ENCODE peak calls at places on chromosome 14, in ten cellular contexts. W, V, B, E, Y, H, K, L, P and Q are unnamed samples.

GRCh38 chr14:104721704-104722431 is 2.2 kb upstream of the ADSS1 start:
- DNase-seq in L (no peak), W (no peak), E (no peak), H (no peak), V (no peak), B (peak), K (no peak), Y (peak), P (no peak), Q (no peak)

GRCh38 chr14:73239463-73240241 is 2.3 kb downstream of the PAPLN start:
- DNase-seq in V (no peak), W (no peak), B (peak), Y (peak), K (peak), P (no peak), E (no peak), L (no peak), H (no peak), Q (peak)

GRCh38 chr14:50060871-50061663 is 55.3 kb downstream of the VCPKMT start:
- DNase-seq in W (peak), V (no peak), H (no peak), P (no peak), E (peak), K (peak), L (peak), B (peak), Y (peak), Q (no peak)

GRCh38 chr14:93970589-93970966 is 5.8 kb downstream of the ASB2 start:
- DNase-seq in E (no peak), Y (no peak), H (no peak), L (no peak), P (peak), K (no peak), W (peak), B (no peak), V (peak), Q (no peak)

GRCh38 chr14:90159147-90159546 is 97.2 kb upstream of the PSMC1 start:
- DNase-seq in W (no peak), H (no peak), L (no peak), V (no peak), P (no peak), E (no peak), Y (no peak), K (no peak), B (no peak), Q (no peak)

GRCh38 chr14:99401196-99401595 is 79.5 kb downstream of the SETD3 start:
- DNase-seq in L (no peak), B (no peak), W (no peak), V (no peak), Y (no peak), H (no peak), P (no peak), K (no peak), E (no peak), Q (no peak)

GRCh38 chr14:90642239-90642717 is 174.0 kb downstream of the TTC7B start:
- DNase-seq in W (no peak), K (no peak), B (no peak), P (no peak), V (no peak), E (peak), L (no peak), H (no peak), Y (no peak), Q (no peak)

GRCh38 chr14:23077962-23078361 is 17.0 kb downstream of the ACIN1 start:
- DNase-seq in B (no peak), E (no peak), W (no peak), H (no peak), Y (no peak), L (no peak), K (no peak), P (no peak), V (no peak), Q (no peak)

GRCh38 chr14:22394616-22395015 is 194.4 kb downstream of the DAD1 start:
- DNase-seq in L (no peak), H (no peak), V (no peak), E (no peak), Y (no peak), W (no peak), P (no peak), B (no peak), K (no peak), Q (no peak)

GRCh38 chr14:34722723-34723545 is 8.5 kb upstream of the CFL2 start:
- DNase-seq in P (peak), B (no peak), Y (peak), E (peak), W (peak), V (peak), H (no peak), K (peak), L (peak), Q (peak)

GRCh38 chr14:85531141-85531593 is 1.2 kb downstream of the FLRT2 start:
- DNase-seq in B (peak), V (no peak), K (peak), H (no peak), E (no peak), L (peak), Y (no peak), P (no peak), W (peak), Q (no peak)

GRCh38 chr14:100203962-100204834 is 34.7 kb upstream of the YY1 start:
- DNase-seq in E (no peak), V (no peak), K (peak), W (no peak), H (no peak), Y (no peak), L (peak), P (no peak), B (no peak), Q (no peak)

GRCh38 chr14:101492716-101493115 is 68.6 kb upstream of the DIO3 start:
- DNase-seq in E (no peak), V (no peak), W (no peak), B (peak), P (no peak), Y (peak), K (no peak), H (no peak), L (no peak), Q (no peak)

GRCh38 chr14:88895116-88895515 is 70.7 kb downstream of the TTC8 start:
- DNase-seq in P (no peak), Y (no peak), L (peak), V (no peak), K (peak), W (no peak), E (no peak), B (no peak), H (no peak), Q (no peak)

GRCh38 chr14:86462193-86462592 is 932.2 kb downstream of the FLRT2 start:
- DNase-seq in H (no peak), Y (no peak), V (peak), B (no peak), L (peak), E (no peak), W (no peak), K (peak), P (no peak), Q (no peak)

GRCh38 chr14:104293851-104294627 is 155.7 kb downstream of the KIF26A start:
- DNase-seq in H (no peak), P (no peak), W (peak), B (peak), V (peak), L (no peak), Y (peak), K (no peak), E (no peak), Q (no peak)

GRCh38 chr14:54718046-54718445 is 151.1 kb downstream of the SAMD4A start:
- DNase-seq in B (no peak), L (no peak), W (no peak), Y (no peak), V (no peak), P (no peak), H (no peak), E (no peak), K (peak), Q (no peak)

GRCh38 chr14:68013326-68013725 is 193.7 kb downstream of the RAD51B start:
- DNase-seq in E (no peak), L (no peak), K (no peak), B (no peak), P (no peak), Y (no peak), W (no peak), V (no peak), H (no peak), Q (no peak)

GRCh38 chr14:95668235-95668772 is 17.9 kb upstream of the TCL1B start:
- DNase-seq in B (no peak), K (no peak), V (no peak), E (no peak), W (no peak), Y (no peak), L (no peak), P (no peak), H (no peak), Q (no peak)

DNA sequence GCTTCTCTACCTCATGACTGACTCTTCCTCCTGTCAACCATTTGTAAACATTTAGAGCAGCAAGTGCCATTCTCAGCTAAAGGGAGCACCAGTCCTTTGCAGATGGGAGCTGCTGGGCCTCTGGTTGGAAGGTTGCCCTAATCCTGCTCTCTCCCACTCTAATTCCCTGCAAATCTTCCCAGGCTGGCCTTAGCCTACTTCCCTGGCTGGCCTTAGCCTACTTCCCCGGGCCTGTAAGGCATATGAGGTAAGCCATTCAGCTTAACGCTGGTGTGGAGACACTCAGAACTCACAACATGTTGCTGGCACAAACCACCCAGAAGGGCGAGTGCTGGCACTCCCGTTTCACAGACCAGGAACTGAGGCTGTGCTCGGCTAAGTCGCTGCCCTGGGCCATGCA is 69.0 kb downstream of the CPSF2 start:
- DNase-seq in K (no peak), L (no peak), Y (no peak), W (no peak), E (no peak), H (no peak), P (no peak), B (no peak), V (no peak), Q (no peak)
- H3K27ac ChIP-seq in K (no peak), L (no peak), Y (no peak), W (no peak), E (no peak), H (no peak), P (no peak), B (no peak), V (no peak), Q (no peak)

GRCh38 chr14:92607251-92607650 is 93.7 kb downstream of the RIN3 start:
- DNase-seq in Y (no peak), W (no peak), E (no peak), L (no peak), P (no peak), H (no peak), B (no peak), V (no peak), K (no peak), Q (no peak)
- H3K27ac ChIP-seq in Y (no peak), W (peak), E (peak), L (no peak), P (no peak), H (no peak), B (no peak), V (no peak), K (peak), Q (no peak)

GRCh38 chr14:76462330-76462729 is 86.4 kb downstream of the ESRRB start:
- DNase-seq in Y (no peak), W (no peak), V (no peak), B (no peak), L (no peak), H (no peak), K (no peak), P (no peak), E (no peak), Q (no peak)

GRCh38 chr14:76463105-76463504 is 87.2 kb downstream of the ESRRB start:
- DNase-seq in B (no peak), L (no peak), P (no peak), W (no peak), E (no peak), V (no peak), Y (no peak), H (no peak), K (no peak), Q (no peak)

GRCh38 chr14:76464856-76465255 is 88.9 kb downstream of the ESRRB start:
- DNase-seq in Y (no peak), L (no peak), K (no peak), H (no peak), W (no peak), B (no peak), E (no peak), V (no peak), P (no peak), Q (no peak)

GRCh38 chr14:76465651-76466050 is 89.7 kb downstream of the ESRRB start:
- DNase-seq in B (no peak), W (no peak), P (no peak), V (no peak), L (no peak), Y (no peak), H (no peak), E (no peak), K (no peak), Q (no peak)

GRCh38 chr14:76461886-76462285 is 85.9 kb downstream of the ESRRB start:
- DNase-seq in L (no peak), E (no peak), Y (no peak), P (no peak), W (no peak), V (no peak), B (no peak), K (no peak), H (no peak), Q (no peak)
- H3K27ac ChIP-seq in L (no peak), E (no peak), Y (no peak), P (no peak), W (no peak), V (no peak), B (no peak), K (no peak), H (no peak), Q (no peak)

GRCh38 chr14:48726080-48726642 is 860.0 kb downstream of the RPS29 start:
- DNase-seq in H (no peak), W (no peak), P (no peak), Y (no peak), K (no peak), L (no peak), E (no peak), B (no peak), V (no peak), Q (no peak)
- H3K27ac ChIP-seq in H (no peak), W (no peak), P (no peak), Y (peak), K (peak), L (no peak), E (no peak), B (no peak), V (no peak), Q (no peak)

GRCh38 chr14:91752956-91753355 is 21.1 kb upstream of the CATSPERB start:
- DNase-seq in L (no peak), K (no peak), H (no peak), B (no peak), V (no peak), W (no peak), P (no peak), Y (no peak), E (no peak), Q (no peak)
- H3K27ac ChIP-seq in L (no peak), K (no peak), H (peak), B (peak), V (no peak), W (no peak), P (no peak), Y (no peak), E (peak), Q (no peak)

GRCh38 chr14:64761441-64762043 is 57.3 kb downstream of the PLEKHG3 start:
- DNase-seq in P (no peak), H (no peak), W (peak), E (no peak), K (no peak), B (no peak), V (peak), Y (no peak), L (no peak), Q (no peak)

GRCh38 chr14:64764641-64765520 is 60.7 kb downstream of the PLEKHG3 start:
- DNase-seq in V (peak), B (peak), K (peak), W (peak), E (peak), P (peak), H (no peak), Y (peak), L (peak), Q (peak)

GRCh38 chr14:64763801-64764511 is 59.7 kb downstream of the PLEKHG3 start:
- DNase-seq in H (no peak), K (peak), V (peak), Y (no peak), E (no peak), W (no peak), B (no peak), P (no peak), L (no peak), Q (no peak)

GRCh38 chr14:64762044-64763034 is 58.1 kb downstream of the PLEKHG3 start:
- DNase-seq in H (no peak), B (peak), K (peak), P (peak), V (peak), L (peak), E (peak), W (peak), Y (peak), Q (peak)

DNA sequence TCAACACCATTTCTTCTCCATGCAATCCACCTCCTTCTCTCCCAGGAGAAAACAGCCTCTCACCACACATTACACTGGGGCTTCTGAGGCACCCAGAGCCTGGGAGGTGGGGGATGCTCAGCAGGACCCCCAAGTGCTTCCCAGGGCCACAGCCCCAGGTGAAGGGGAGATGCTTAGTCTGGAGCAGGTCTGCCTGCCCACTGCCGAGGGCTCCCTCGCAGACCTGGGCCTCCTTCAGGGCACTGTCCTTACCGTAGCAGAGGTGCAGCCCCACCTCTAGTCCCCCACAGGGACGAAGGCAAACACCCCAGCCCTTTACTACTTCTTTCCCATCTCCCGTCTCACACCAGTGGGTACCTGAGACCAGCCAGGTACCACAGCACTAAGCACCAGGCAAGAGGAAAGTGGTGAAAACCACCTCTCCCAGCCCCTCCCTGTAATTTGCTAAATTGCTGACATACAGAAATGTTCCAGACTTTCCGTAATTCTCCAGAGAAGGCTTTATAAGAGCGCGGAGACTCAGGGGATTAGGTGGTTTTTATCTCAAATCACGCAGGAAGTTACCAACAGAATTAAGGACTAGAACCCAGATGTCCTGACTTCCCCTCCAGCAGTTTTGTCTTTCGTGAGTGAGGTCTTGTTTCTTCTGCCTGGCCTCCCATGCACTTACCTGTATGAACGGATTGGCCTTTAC is 59.0 kb downstream of the PLEKHG3 start:
- DNase-seq in P (no peak), L (no peak), B (no peak), V (no peak), E (no peak), K (no peak), Y (no peak), H (no peak), W (no peak), Q (no peak)
- H3K27ac ChIP-seq in P (no peak), L (peak), B (peak), V (no peak), E (no peak), K (no peak), Y (peak), H (no peak), W (peak), Q (peak)

DNA sequence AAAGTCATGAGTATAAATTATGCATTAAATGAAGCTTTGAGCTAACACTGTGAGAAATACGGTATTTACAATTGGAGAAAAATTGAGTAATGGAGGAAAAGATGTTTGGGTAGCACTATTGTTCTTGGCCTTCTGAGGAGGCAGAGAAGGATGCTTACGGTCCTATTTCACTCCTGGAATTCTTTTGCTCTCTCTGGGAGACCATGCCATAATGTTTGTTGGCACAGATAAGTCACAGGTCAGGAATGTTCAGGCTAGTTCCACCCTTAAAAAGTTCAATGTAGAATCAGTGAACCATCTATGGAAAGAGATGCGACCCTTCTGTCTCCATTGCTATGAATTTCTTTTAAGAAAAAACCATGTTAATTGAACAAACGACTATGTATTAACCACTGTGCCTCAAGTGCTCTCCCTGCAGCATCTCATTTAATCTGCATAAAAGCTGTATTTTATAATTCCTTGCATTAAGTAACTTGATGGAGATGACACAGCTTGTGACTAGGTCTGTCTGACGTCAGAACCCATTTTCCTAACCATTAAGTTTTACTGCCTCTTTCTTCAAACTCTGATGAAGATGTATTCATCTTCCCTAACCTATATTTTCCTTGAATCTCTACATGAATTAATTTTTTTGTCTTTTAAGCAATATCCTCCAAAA is 9.5 kb downstream of the BATF start:
- DNase-seq in Y (no peak), V (no peak), K (no peak), E (no peak), W (peak), L (no peak), B (no peak), H (no peak), P (no peak), Q (no peak)
- H3K27ac ChIP-seq in Y (no peak), V (no peak), K (no peak), E (peak), W (peak), L (no peak), B (no peak), H (no peak), P (no peak), Q (no peak)

DNA sequence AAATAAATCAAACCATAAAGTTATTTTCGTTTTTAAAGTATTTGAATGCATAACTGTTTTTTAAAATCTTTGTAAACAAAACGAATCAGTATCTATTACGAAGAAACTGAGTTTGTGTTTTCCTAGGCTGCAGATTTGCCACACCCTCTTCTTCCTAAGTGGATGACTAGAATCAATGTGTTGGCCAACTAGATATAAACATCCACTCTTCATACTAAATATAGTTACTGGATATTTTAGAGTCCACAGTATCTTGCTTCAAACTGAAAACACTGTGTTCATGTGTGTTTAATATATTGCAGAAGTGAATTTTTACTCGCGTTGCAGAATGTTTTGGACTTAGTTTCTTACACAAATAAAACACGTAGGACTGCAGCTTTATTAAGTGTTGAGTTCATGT is 63.2 kb downstream of the KLHL28 start:
- DNase-seq in P (no peak), Y (no peak), B (no peak), E (no peak), L (no peak), K (peak), W (no peak), V (no peak), H (no peak), Q (no peak)
- H3K27ac ChIP-seq in P (no peak), Y (peak), B (peak), E (no peak), L (no peak), K (no peak), W (no peak), V (no peak), H (no peak), Q (no peak)

DNA sequence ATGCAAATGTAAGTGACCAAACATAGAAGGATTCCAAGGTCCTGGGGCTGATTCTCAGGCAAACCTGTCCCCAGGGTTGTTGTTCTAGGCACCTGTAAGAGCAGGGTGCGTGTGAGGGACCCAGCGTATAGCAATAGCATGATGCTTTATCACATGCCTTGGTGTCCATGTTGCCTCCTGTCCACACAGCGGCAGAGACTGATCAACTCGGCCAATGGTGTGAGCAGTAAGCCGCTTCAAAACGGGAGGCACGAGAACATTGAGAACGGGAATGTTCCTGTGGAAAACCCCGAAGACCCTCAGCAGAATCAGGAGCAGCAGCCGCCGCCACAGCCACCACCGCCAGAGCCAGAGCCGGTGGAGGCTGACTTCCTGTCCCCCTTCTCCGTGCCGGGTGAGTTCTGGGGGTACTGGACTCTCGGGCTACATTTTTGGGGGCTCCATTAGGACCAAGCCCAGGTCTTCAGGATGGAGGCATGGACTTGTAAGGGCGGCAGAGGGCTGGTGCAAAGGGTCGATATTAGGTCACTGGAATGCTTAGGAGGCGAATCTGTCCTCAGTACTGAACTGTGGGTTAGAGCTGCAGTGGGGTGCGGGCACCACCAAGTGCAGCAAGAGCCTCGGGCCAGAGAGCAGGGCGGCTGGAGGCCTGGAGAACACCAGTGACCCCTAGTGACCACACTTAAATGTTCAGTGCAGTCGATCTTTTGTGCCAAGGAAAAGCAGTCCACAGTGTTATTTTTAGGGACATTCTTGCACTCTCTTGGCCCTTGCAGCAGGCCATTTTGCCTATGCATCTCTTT is 57.2 kb upstream of the RIN3 start:
- DNase-seq in K (peak), V (peak), L (peak), W (peak), B (peak), Y (peak), E (peak), H (no peak), P (peak), Q (no peak)
- H3K27ac ChIP-seq in K (no peak), V (no peak), L (no peak), W (peak), B (no peak), Y (no peak), E (no peak), H (no peak), P (no peak), Q (no peak)